ENCODE peak calls at places on chromosomes 11 and 22, in nine cellular contexts. R, J, L, U, M, Y, Z, B and Q are unnamed samples.

GRCh38 chr22:45884201-45885067 is 92.5 kb downstream of the WNT7B start:
- DNase-seq in U (no peak), B (no peak), L (no peak), Y (no peak), J (no peak), R (no peak), M (peak; percentile 40), Z (peak; percentile 42), Q (no peak)

GRCh38 chr11:13942908-13943505 is 19.5 kb upstream of the SPON1 start:
- DNase-seq in L (peak; percentile 80), Z (no peak), Y (peak; percentile 34), U (no peak), J (no peak), R (no peak), M (no peak), B (peak; percentile 59), Q (peak; percentile 38)

GRCh38 chr11:29306527-29306926 is 710.3 kb downstream of the KCNA4 start:
- DNase-seq in R (no peak), B (peak; percentile 98), J (no peak), M (peak; percentile 56), Y (no peak), Z (no peak), L (no peak), U (no peak), Q (no peak)

GRCh38 chr22:37387793-37388192 is 39.5 kb downstream of the ELFN2 start:
- DNase-seq in J (no peak), M (no peak), Z (no peak), U (no peak), Y (no peak), B (no peak), R (no peak), L (no peak), Q (no peak)

GRCh38 chr11:95827661-95828060 is 37.4 kb downstream of the CEP57 start:
- DNase-seq in R (no peak), M (no peak), Z (no peak), B (no peak), J (no peak), U (no peak), L (no peak), Y (no peak), Q (no peak)

GRCh38 chr11:10807629-10808552 is 835 bp downstream of the EIF4G2 start:
- DNase-seq in R (no peak), L (peak; percentile 57), B (peak; percentile 54), Z (peak; percentile 67), Y (no peak), J (peak; percentile 43), M (peak; percentile 83), U (peak; percentile 51), Q (peak; percentile 57)

GRCh38 chr11:2314525-2315394 is 12.9 kb downstream of the TSPAN32 start:
- DNase-seq in J (no peak), Z (no peak), U (no peak), Y (no peak), B (peak; percentile 79), M (peak; percentile 95), L (peak; percentile 44), R (no peak), Q (no peak)

GRCh38 chr11:68666854-68667253 is 17.5 kb upstream of the GAL start:
- DNase-seq in B (no peak), R (no peak), M (no peak), J (no peak), Z (no peak), L (no peak), Y (no peak), U (no peak), Q (no peak)

GRCh38 chr11:12280838-12281565 is 96.4 kb upstream of the PARVA start:
- DNase-seq in Y (no peak), Z (peak; percentile 41), B (peak; percentile 83), L (no peak), U (peak; percentile 26), R (no peak), J (no peak), M (no peak), Q (no peak)

GRCh38 chr22:37502342-37503182 is 16.4 kb upstream of the MFNG start:
- DNase-seq in Y (no peak), Z (no peak), U (no peak), J (no peak), B (no peak), R (no peak), L (peak; percentile 72), M (no peak), Q (peak; percentile 91)

GRCh38 chr11:33830903-33831648 is 56.8 kb upstream of the FBXO3 start:
- DNase-seq in R (no peak), M (no peak), Y (no peak), L (peak; percentile 25), J (no peak), Z (no peak), U (no peak), B (no peak), Q (no peak)

GRCh38 chr22:43919106-43919965 is 4.3 kb upstream of the PNPLA3 start:
- DNase-seq in J (no peak), B (peak; percentile 76), Z (no peak), U (no peak), M (no peak), Y (no peak), L (no peak), R (no peak), Q (no peak)

GRCh38 chr11:128790200-128790599 is 76.9 kb downstream of the KCNJ1 start:
- DNase-seq in U (no peak), Z (no peak), L (no peak), Y (no peak), J (no peak), M (peak; percentile 64), R (no peak), B (peak; percentile 84), Q (peak; percentile 47)

GRCh38 chr22:49826603-49827306 is 918 bp downstream of the BRD1 start:
- DNase-seq in L (peak; percentile 52), Y (no peak), B (peak; percentile 55), R (no peak), J (peak; percentile 54), M (peak; percentile 73), Z (peak; percentile 62), U (peak; percentile 40), Q (no peak)

GRCh38 chr11:134539285-134539684 is 127.2 kb upstream of the B3GAT1 start:
- DNase-seq in Y (no peak), B (no peak), J (no peak), Z (peak; percentile 20), L (no peak), U (no peak), M (no peak), R (no peak), Q (no peak)